ENCODE peak calls at places on chromosomes 5 and 9, in four cellular contexts. One of them, this sample, is unnamed.

GRCh38 chr5:34716986-34717385 is 60.9 kb downstream of the RAI14 start:
- DNase-seq in CD8-positive, alpha-beta T cell: no peak
- DNase-seq in mesothelial cell of epicardium: no peak
- DNase-seq in GM13977: no peak
- DNase-seq in this sample: no peak

GRCh38 chr5:149445739-149446369 is 66.8 kb upstream of the IL17B start:
- DNase-seq in mesothelial cell of epicardium: no peak
- DNase-seq in GM13977: no peak
- DNase-seq in CD8-positive, alpha-beta T cell: no peak
- DNase-seq in this sample: no peak

GRCh38 chr9:123360161-123361085 is 4.4 kb downstream of the CRB2 start:
- DNase-seq in CD8-positive, alpha-beta T cell: peak
- DNase-seq in GM13977: peak
- DNase-seq in mesothelial cell of epicardium: no peak
- DNase-seq in this sample: peak

GRCh38 chr5:24492231-24492630 is 152.5 kb downstream of the CDH10 start:
- DNase-seq in mesothelial cell of epicardium: no peak
- DNase-seq in CD8-positive, alpha-beta T cell: no peak
- DNase-seq in GM13977: no peak
- DNase-seq in this sample: no peak

GRCh38 chr9:35907732-35908483 is 1.4 kb upstream of the SPAAR start:
- DNase-seq in CD8-positive, alpha-beta T cell: no peak
- DNase-seq in mesothelial cell of epicardium: no peak
- DNase-seq in GM13977: no peak
- DNase-seq in this sample: no peak

GRCh38 chr5:73296772-73297171 is 123.8 kb downstream of the TMEM174 start:
- DNase-seq in CD8-positive, alpha-beta T cell: no peak
- DNase-seq in mesothelial cell of epicardium: no peak
- DNase-seq in GM13977: no peak
- DNase-seq in this sample: no peak

GRCh38 chr9:2453701-2454100 is 167.9 kb upstream of the VLDLR start:
- DNase-seq in CD8-positive, alpha-beta T cell: no peak
- DNase-seq in mesothelial cell of epicardium: no peak
- DNase-seq in GM13977: no peak
- DNase-seq in this sample: no peak

GRCh38 chr9:125747053-125747764 is at the start of gene PBX3:
- DNase-seq in CD8-positive, alpha-beta T cell: peak
- DNase-seq in mesothelial cell of epicardium: peak
- DNase-seq in GM13977: peak
- DNase-seq in this sample: peak

GRCh38 chr9:117121331-117121730 is 293.5 kb downstream of the ASTN2 start:
- DNase-seq in mesothelial cell of epicardium: no peak
- DNase-seq in GM13977: no peak
- DNase-seq in CD8-positive, alpha-beta T cell: no peak
- DNase-seq in this sample: no peak

GRCh38 chr5:150774145-150774544 is 4.4 kb upstream of the SMIM3 start:
- DNase-seq in GM13977: no peak
- DNase-seq in CD8-positive, alpha-beta T cell: no peak
- DNase-seq in mesothelial cell of epicardium: no peak
- DNase-seq in this sample: no peak

GRCh38 chr5:80921026-80921425 is 39.1 kb upstream of the RASGRF2 start:
- DNase-seq in mesothelial cell of epicardium: no peak
- DNase-seq in CD8-positive, alpha-beta T cell: no peak
- DNase-seq in GM13977: no peak
- DNase-seq in this sample: no peak

GRCh38 chr9:129197978-129198736 is 20.1 kb upstream of the IER5L start:
- DNase-seq in GM13977: no peak
- DNase-seq in CD8-positive, alpha-beta T cell: no peak
- DNase-seq in mesothelial cell of epicardium: no peak
- DNase-seq in this sample: no peak

GRCh38 chr5:6286404-6286803 is 91.9 kb downstream of the MED10 start:
- DNase-seq in mesothelial cell of epicardium: no peak
- DNase-seq in GM13977: no peak
- DNase-seq in CD8-positive, alpha-beta T cell: no peak
- DNase-seq in this sample: no peak

GRCh38 chr5:6287136-6287535 is 91.2 kb downstream of the MED10 start:
- DNase-seq in mesothelial cell of epicardium: no peak
- DNase-seq in GM13977: no peak
- DNase-seq in CD8-positive, alpha-beta T cell: no peak
- DNase-seq in this sample: no peak

GRCh38 chr5:6296524-6296923 is 81.8 kb downstream of the MED10 start:
- DNase-seq in GM13977: no peak
- DNase-seq in mesothelial cell of epicardium: no peak
- DNase-seq in CD8-positive, alpha-beta T cell: no peak
- DNase-seq in this sample: no peak

DNA sequence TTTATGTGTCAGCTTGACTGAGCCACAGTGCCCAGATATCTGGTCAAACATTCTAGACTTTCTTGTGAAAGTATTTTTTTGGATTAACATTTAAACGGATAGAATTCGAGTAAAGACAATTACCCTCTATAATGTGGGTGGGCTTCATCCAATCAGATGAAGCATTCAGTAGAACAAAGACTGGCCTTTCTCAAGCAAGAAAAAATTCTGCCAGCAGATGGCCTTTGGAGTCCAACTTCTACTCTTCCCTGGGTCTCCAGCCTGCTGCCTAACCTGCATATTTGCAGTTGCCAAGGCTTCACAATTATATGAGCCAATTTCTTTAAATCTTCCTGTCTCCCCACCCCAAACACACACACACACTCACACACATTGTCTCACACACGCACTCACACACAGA is 86.4 kb downstream of the MED10 start:
- DNase-seq in CD8-positive, alpha-beta T cell: no peak
- DNase-seq in mesothelial cell of epicardium: no peak
- DNase-seq in GM13977: no peak
- DNase-seq in this sample: no peak
- TF ChIP-seq CTCF in CD8-positive, alpha-beta T cell: no peak
- TF ChIP-seq CTCF in mesothelial cell of epicardium: no peak
- TF ChIP-seq CTCF in GM13977: peak
- TF ChIP-seq CTCF in this sample: peak

DNA sequence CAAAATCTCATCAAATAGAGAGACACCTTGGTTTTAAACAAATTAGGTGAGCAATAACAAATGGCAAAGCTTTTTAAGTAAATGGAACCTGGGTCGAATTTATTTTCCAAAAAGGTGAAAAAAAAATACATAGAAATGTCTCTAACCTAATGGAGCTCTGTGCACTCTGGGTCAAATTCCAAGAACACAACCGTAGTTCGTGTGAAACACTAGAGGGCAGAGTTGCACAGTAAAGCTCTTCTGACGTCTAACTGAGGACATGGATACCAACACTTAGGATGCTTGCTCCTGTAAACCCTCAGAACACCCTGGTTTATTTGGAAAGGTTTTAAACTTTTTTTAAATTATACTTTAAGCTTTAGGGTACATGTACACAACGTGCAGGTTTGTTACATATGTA is 18.9 kb downstream of the MARCHF11 start:
- DNase-seq in mesothelial cell of epicardium: no peak
- DNase-seq in CD8-positive, alpha-beta T cell: no peak
- DNase-seq in GM13977: peak
- DNase-seq in this sample: no peak
- TF ChIP-seq CTCF in mesothelial cell of epicardium: peak
- TF ChIP-seq CTCF in CD8-positive, alpha-beta T cell: peak
- TF ChIP-seq CTCF in GM13977: peak
- TF ChIP-seq CTCF in this sample: peak

GRCh38 chr5:76143884-76144283 is 60.7 kb downstream of the SV2C start:
- DNase-seq in mesothelial cell of epicardium: no peak
- DNase-seq in GM13977: no peak
- DNase-seq in CD8-positive, alpha-beta T cell: no peak
- DNase-seq in this sample: no peak

GRCh38 chr5:76144892-76145291 is 61.7 kb downstream of the SV2C start:
- DNase-seq in mesothelial cell of epicardium: no peak
- DNase-seq in GM13977: no peak
- DNase-seq in CD8-positive, alpha-beta T cell: no peak
- DNase-seq in this sample: no peak

DNA sequence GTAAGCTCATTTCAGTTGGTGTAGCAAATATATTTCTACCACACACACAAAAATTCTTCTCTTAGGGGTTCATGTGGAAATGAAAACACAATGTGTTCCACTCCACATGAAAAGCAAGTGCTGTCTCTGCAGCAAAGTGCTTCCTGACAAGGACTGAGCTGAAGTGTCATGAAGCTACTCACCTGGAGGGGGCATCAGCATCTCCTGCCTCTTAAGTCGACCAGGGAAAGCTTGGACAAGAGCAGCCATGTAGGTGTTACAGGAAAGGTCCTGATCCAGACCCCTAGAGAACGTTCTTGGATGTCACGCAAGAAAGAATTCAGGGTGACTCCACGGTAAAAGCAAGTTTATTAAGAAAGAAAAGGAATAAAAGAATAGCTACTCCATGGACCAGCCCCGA is 62.8 kb downstream of the SV2C start:
- DNase-seq in mesothelial cell of epicardium: no peak
- DNase-seq in GM13977: peak
- DNase-seq in CD8-positive, alpha-beta T cell: no peak
- DNase-seq in this sample: no peak
- TF ChIP-seq CTCF in mesothelial cell of epicardium: no peak
- TF ChIP-seq CTCF in GM13977: peak
- TF ChIP-seq CTCF in CD8-positive, alpha-beta T cell: no peak
- TF ChIP-seq CTCF in this sample: peak

DNA sequence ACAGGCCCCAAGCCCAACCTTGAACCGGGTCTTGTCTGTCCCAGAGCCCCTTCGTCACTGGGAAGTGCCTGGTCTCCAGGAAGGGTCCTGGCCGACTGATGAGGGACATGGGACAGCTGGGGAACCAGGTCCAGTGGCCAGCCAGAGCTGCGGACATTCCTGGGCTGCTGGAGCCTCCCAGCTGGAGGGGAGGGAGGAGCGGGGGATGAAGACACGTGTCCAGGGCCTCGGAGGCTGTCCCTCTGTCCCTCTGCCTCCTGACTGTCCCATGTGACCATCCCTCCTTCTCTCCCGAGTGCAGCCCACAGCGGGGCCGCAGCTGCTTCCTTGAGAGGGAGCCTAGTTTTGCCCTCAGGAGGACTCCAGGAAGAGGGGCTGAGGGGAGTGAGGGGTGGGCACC is 41.7 kb upstream of the UBAC1 start:
- DNase-seq in CD8-positive, alpha-beta T cell: no peak
- DNase-seq in GM13977: no peak
- DNase-seq in mesothelial cell of epicardium: no peak
- DNase-seq in this sample: no peak
- TF ChIP-seq CTCF in CD8-positive, alpha-beta T cell: no peak
- TF ChIP-seq CTCF in GM13977: no peak
- TF ChIP-seq CTCF in mesothelial cell of epicardium: no peak
- TF ChIP-seq CTCF in this sample: no peak

GRCh38 chr5:123554601-123555000 is 42.6 kb downstream of the CSNK1G3 start:
- DNase-seq in CD8-positive, alpha-beta T cell: no peak
- DNase-seq in mesothelial cell of epicardium: no peak
- DNase-seq in GM13977: no peak
- DNase-seq in this sample: no peak
- TF ChIP-seq CTCF in CD8-positive, alpha-beta T cell: no peak
- TF ChIP-seq CTCF in mesothelial cell of epicardium: no peak
- TF ChIP-seq CTCF in GM13977: no peak
- TF ChIP-seq CTCF in this sample: no peak

GRCh38 chr5:142206801-142207200 is 98.2 kb downstream of the NDFIP1 start:
- DNase-seq in GM13977: no peak
- DNase-seq in mesothelial cell of epicardium: no peak
- DNase-seq in CD8-positive, alpha-beta T cell: no peak
- DNase-seq in this sample: no peak
- TF ChIP-seq CTCF in GM13977: no peak
- TF ChIP-seq CTCF in mesothelial cell of epicardium: no peak
- TF ChIP-seq CTCF in CD8-positive, alpha-beta T cell: no peak
- TF ChIP-seq CTCF in this sample: no peak

GRCh38 chr5:15791859-15792258 is 291.9 kb downstream of the FBXL7 start:
- DNase-seq in CD8-positive, alpha-beta T cell: no peak
- DNase-seq in GM13977: no peak
- DNase-seq in mesothelial cell of epicardium: no peak
- DNase-seq in this sample: no peak

GRCh38 chr5:15790446-15791005 is 290.5 kb downstream of the FBXL7 start:
- DNase-seq in mesothelial cell of epicardium: no peak
- DNase-seq in GM13977: no peak
- DNase-seq in CD8-positive, alpha-beta T cell: no peak
- DNase-seq in this sample: no peak

GRCh38 chr5:15789661-15790060 is 289.7 kb downstream of the FBXL7 start:
- DNase-seq in mesothelial cell of epicardium: no peak
- DNase-seq in CD8-positive, alpha-beta T cell: no peak
- DNase-seq in GM13977: no peak
- DNase-seq in this sample: no peak

GRCh38 chr5:15794117-15794985 is 294.4 kb downstream of the FBXL7 start:
- DNase-seq in GM13977: no peak
- DNase-seq in mesothelial cell of epicardium: no peak
- DNase-seq in CD8-positive, alpha-beta T cell: no peak
- DNase-seq in this sample: no peak

GRCh38 chr5:15791274-15791673 is 291.3 kb downstream of the FBXL7 start:
- DNase-seq in CD8-positive, alpha-beta T cell: no peak
- DNase-seq in mesothelial cell of epicardium: no peak
- DNase-seq in GM13977: no peak
- DNase-seq in this sample: no peak
- TF ChIP-seq CTCF in CD8-positive, alpha-beta T cell: no peak
- TF ChIP-seq CTCF in mesothelial cell of epicardium: no peak
- TF ChIP-seq CTCF in GM13977: no peak
- TF ChIP-seq CTCF in this sample: no peak